ENCODE peak calls at places on chromosomes 13 and 19, in eight cellular contexts. L, Q, J, R, Z, G, W and V are unnamed samples.
A peak's percentile ranks its signal among the peaks of the same experiment; 100 is the strongest.

GRCh38 chr19:31152906-31153305 is 196.3 kb downstream of the TSHZ3 start:
- DNase-seq in L (peak; percentile 42), Q (no peak), J (no peak), R (no peak), Z (no peak), G (no peak), W (no peak), V (no peak)

GRCh38 chr19:287381-287871 is 3.8 kb downstream of the PLPP2 start:
- DNase-seq in L (no peak), Q (no peak), J (no peak), R (peak; percentile 88), Z (no peak), G (no peak), W (no peak), V (no peak)

GRCh38 chr19:48556163-48556562 is 4.2 kb downstream of the SULT2B1 start:
- DNase-seq in L (peak; percentile 71), Q (peak; percentile 55), J (no peak), R (no peak), Z (no peak), G (no peak), W (peak; percentile 72), V (no peak)

GRCh38 chr19:31980851-31981250 is 364.6 kb upstream of the ZNF507 start:
- DNase-seq in L (no peak), Q (no peak), J (no peak), R (no peak), Z (no peak), G (no peak), W (no peak), V (no peak)

GRCh38 chr13:111855786-111856185 is 211.2 kb upstream of the SOX1 start:
- DNase-seq in L (no peak), Q (no peak), J (no peak), R (no peak), Z (no peak), G (no peak), W (no peak), V (no peak)

GRCh38 chr13:106496072-106496997 is 39.1 kb downstream of the EFNB2 start:
- DNase-seq in L (no peak), Q (no peak), J (peak; percentile 58), R (no peak), Z (no peak), G (no peak), W (peak; percentile 47), V (no peak)

GRCh38 chr13:113179374-113180230 is 21.2 kb downstream of the PROZ start:
- DNase-seq in L (peak; percentile 58), Q (peak; percentile 94), J (no peak), R (no peak), Z (no peak), G (no peak), W (no peak), V (no peak)

GRCh38 chr19:2097330-2098327 is 914 bp downstream of the IZUMO4 start:
- DNase-seq in L (no peak), Q (no peak), J (peak; percentile 46), R (no peak), Z (no peak), G (peak; percentile 20), W (no peak), V (no peak)

GRCh38 chr19:2426661-2427322 is 594 bp downstream of the TIMM13 start:
- DNase-seq in L (peak; percentile 54), Q (peak; percentile 35), J (no peak), R (no peak), Z (no peak), G (no peak), W (peak; percentile 37), V (no peak)

GRCh38 chr19:46718157-46718933 is 1.4 kb upstream of the PRKD2 start:
- DNase-seq in L (no peak), Q (peak; percentile 49), J (no peak), R (no peak), Z (no peak), G (peak; percentile 50), W (peak; percentile 34), V (peak; percentile 77)

GRCh38 chr19:56671613-56671994 is at the start of gene ZNF835:
- DNase-seq in L (no peak), Q (peak; percentile 38), J (peak; percentile 94), R (peak; percentile 95), Z (peak; percentile 96), G (peak; percentile 78), W (peak; percentile 22), V (no peak)

GRCh38 chr19:3366761-3367571 is 583 bp downstream of the NFIC start:
- DNase-seq in L (peak; percentile 45), Q (peak; percentile 51), J (peak; percentile 64), R (no peak), Z (peak; percentile 54), G (no peak), W (no peak), V (peak; percentile 18)

GRCh38 chr13:54875111-54875510 is 1846.5 kb downstream of the OLFM4 start:
- DNase-seq in L (no peak), Q (no peak), J (no peak), R (no peak), Z (no peak), G (no peak), W (no peak), V (no peak)

GRCh38 chr19:53942001-53942786 is 20.5 kb upstream of the CACNG8 start:
- DNase-seq in L (peak; percentile 7), Q (no peak), J (no peak), R (no peak), Z (no peak), G (no peak), W (peak; percentile 40), V (no peak)

GRCh38 chr13:112588490-112589297 is 741 bp upstream of the TUBGCP3 start:
- DNase-seq in L (no peak), Q (no peak), J (no peak), R (no peak), Z (peak; percentile 43), G (no peak), W (no peak), V (no peak)

GRCh38 chr13:32045963-32046785 is 14.6 kb downstream of the FRY start:
- DNase-seq in L (peak; percentile 41), Q (peak; percentile 72), J (peak; percentile 44), R (no peak), Z (peak; percentile 61), G (no peak), W (peak; percentile 82), V (peak; percentile 34)

GRCh38 chr19:35736913-35737886 is 5.1 kb downstream of the IGFLR1 start:
- DNase-seq in L (no peak), Q (no peak), J (no peak), R (no peak), Z (no peak), G (no peak), W (no peak), V (no peak)

GRCh38 chr13:113638806-113639205 is 19.2 kb downstream of the ATP4B start:
- DNase-seq in L (no peak), Q (no peak), J (no peak), R (peak; percentile 45), Z (no peak), G (no peak), W (no peak), V (no peak)

GRCh38 chr13:22744688-22745452 is 435.9 kb upstream of the SGCG start:
- DNase-seq in L (no peak), Q (no peak), J (no peak), R (no peak), Z (no peak), G (no peak), W (no peak), V (no peak)

GRCh38 chr13:76414320-76414719 is 471.9 kb downstream of the KCTD12 start:
- DNase-seq in L (no peak), Q (no peak), J (no peak), R (no peak), Z (no peak), G (no peak), W (no peak), V (no peak)

GRCh38 chr13:75635101-75635620 is 969 bp upstream of the LMO7 start:
- DNase-seq in L (peak; percentile 46), Q (peak; percentile 48), J (no peak), R (no peak), Z (no peak), G (no peak), W (no peak), V (no peak)

GRCh38 chr13:26965976-26966375 is 205.4 kb upstream of the GPR12 start:
- DNase-seq in L (no peak), Q (peak; percentile 70), J (peak; percentile 45), R (no peak), Z (peak; percentile 34), G (no peak), W (peak; percentile 89), V (no peak)

GRCh38 chr13:49497272-49497671 is 1.5 kb downstream of the PHF11 start:
- DNase-seq in L (no peak), Q (no peak), J (no peak), R (no peak), Z (no peak), G (no peak), W (no peak), V (no peak)